ENCODE peak calls at places on chromosomes 16 and 17, in six cellular contexts. One of them, this sample, is unnamed.

GRCh38 chr17:75349589-75349988 is 55.9 kb downstream of the GRB2 start:
- DNase-seq in kidney tubule cell: no peak
- DNase-seq in Kasumi-1: no peak
- DNase-seq in pulmonary artery endothelial cell: no peak
- DNase-seq in HTR-8/SVneo: no peak
- DNase-seq in MCF 10A: no peak
- DNase-seq in this sample: no peak

GRCh38 chr17:47207143-47208067 is 1.7 kb upstream of the MYL4 start:
- DNase-seq in kidney tubule cell: no peak
- DNase-seq in Kasumi-1: no peak
- DNase-seq in pulmonary artery endothelial cell: no peak
- DNase-seq in HTR-8/SVneo: no peak
- DNase-seq in MCF 10A: no peak
- DNase-seq in this sample: no peak

GRCh38 chr17:28279411-28279810 is 39.6 kb upstream of the TMEM97 start:
- DNase-seq in kidney tubule cell: no peak
- DNase-seq in Kasumi-1: no peak
- DNase-seq in pulmonary artery endothelial cell: no peak
- DNase-seq in HTR-8/SVneo: no peak
- DNase-seq in MCF 10A: no peak
- DNase-seq in this sample: no peak

GRCh38 chr17:83062818-83063671 is 16.4 kb upstream of the METRNL start:
- DNase-seq in kidney tubule cell: no peak
- DNase-seq in Kasumi-1: no peak
- DNase-seq in pulmonary artery endothelial cell: no peak
- DNase-seq in HTR-8/SVneo: no peak
- DNase-seq in MCF 10A: no peak
- DNase-seq in this sample: peak; percentile 48

GRCh38 chr17:48510761-48511604 is 19.8 kb downstream of the HOXB1 start:
- DNase-seq in kidney tubule cell: no peak
- DNase-seq in Kasumi-1: no peak
- DNase-seq in pulmonary artery endothelial cell: no peak
- DNase-seq in HTR-8/SVneo: no peak
- DNase-seq in MCF 10A: peak; percentile 83
- DNase-seq in this sample: no peak

GRCh38 chr17:8865811-8866210 is 1.7 kb downstream of the PIK3R6 start:
- DNase-seq in kidney tubule cell: no peak
- DNase-seq in Kasumi-1: no peak
- DNase-seq in pulmonary artery endothelial cell: no peak
- DNase-seq in HTR-8/SVneo: no peak
- DNase-seq in MCF 10A: no peak
- DNase-seq in this sample: no peak

GRCh38 chr16:9016824-9017223 is 53.1 kb upstream of the USP7 start:
- DNase-seq in kidney tubule cell: no peak
- DNase-seq in Kasumi-1: no peak
- DNase-seq in pulmonary artery endothelial cell: no peak
- DNase-seq in HTR-8/SVneo: no peak
- DNase-seq in MCF 10A: no peak
- DNase-seq in this sample: no peak

GRCh38 chr17:79832211-79833109 is 6.8 kb downstream of the CBX4 start:
- DNase-seq in kidney tubule cell: peak; percentile 49
- DNase-seq in Kasumi-1: peak; percentile 88
- DNase-seq in pulmonary artery endothelial cell: no peak
- DNase-seq in HTR-8/SVneo: no peak
- DNase-seq in MCF 10A: no peak
- DNase-seq in this sample: no peak

GRCh38 chr17:75218121-75218520 is 12.6 kb downstream of the NUP85 start:
- DNase-seq in kidney tubule cell: no peak
- DNase-seq in Kasumi-1: no peak
- DNase-seq in pulmonary artery endothelial cell: no peak
- DNase-seq in HTR-8/SVneo: no peak
- DNase-seq in MCF 10A: no peak
- DNase-seq in this sample: no peak

GRCh38 chr17:82693168-82693867 is 5.2 kb downstream of the RAB40B start:
- DNase-seq in kidney tubule cell: no peak
- DNase-seq in Kasumi-1: no peak
- DNase-seq in pulmonary artery endothelial cell: no peak
- DNase-seq in HTR-8/SVneo: no peak
- DNase-seq in MCF 10A: no peak
- DNase-seq in this sample: no peak

GRCh38 chr16:67015317-67015731 is 13.6 kb upstream of the CBFB start:
- DNase-seq in kidney tubule cell: peak; percentile 26
- DNase-seq in Kasumi-1: no peak
- DNase-seq in pulmonary artery endothelial cell: no peak
- DNase-seq in HTR-8/SVneo: no peak
- DNase-seq in MCF 10A: peak; percentile 28
- DNase-seq in this sample: peak; percentile 43

This sample was measured in suprapubic skin.